ENCODE peak calls at places on chromosome 20, in six cellular contexts. T is stimulated activated CD8-positive, alpha-beta memory T cell treated with anti-CD3 and anti-CD28 coated beads, Interleukin-7, amount 100 ng/mL, for 48 hours; W is choroid plexus epithelial cell; M is H9; H is substantia nigra; E is sciatic nerve. N is an unnamed sample.

GRCh38 chr20:38216736-38217595 is 43.6 kb downstream of the KIAA1755 start:
- DNase-seq in W (no peak), T (no peak), E (no peak), H (no peak), M (no peak), N (no peak)

GRCh38 chr20:33897313-33897912 is 86.3 kb downstream of the CHMP4B start:
- DNase-seq in W (no peak), H (no peak), M (no peak), E (no peak), T (no peak), N (no peak)

GRCh38 chr20:20594171-20594530 is 118.3 kb downstream of the RALGAPA2 start:
- DNase-seq in H (no peak), T (no peak), M (no peak), W (peak; percentile 67), E (no peak), N (peak; percentile 57)

GRCh38 chr20:50471231-50471630 is 39.0 kb upstream of the PTPN1 start:
- DNase-seq in M (no peak), E (no peak), W (no peak), T (no peak), H (no peak), N (no peak)

GRCh38 chr20:5127204-5127858 is 523 bp downstream of the CDS2 start:
- DNase-seq in H (peak; percentile 53), M (peak; percentile 74), E (no peak), W (peak; percentile 51), T (peak; percentile 37), N (peak; percentile 36)

GRCh38 chr20:2602746-2603145 is 49.7 kb upstream of the NOP56 start:
- DNase-seq in M (no peak), E (no peak), W (no peak), T (no peak), H (no peak), N (no peak)

GRCh38 chr20:21693322-21693721 is 12.1 kb upstream of the PAX1 start:
- DNase-seq in T (no peak), E (no peak), W (no peak), M (peak; percentile 73), H (no peak), N (no peak)

GRCh38 chr20:13382786-13383185 is 161.7 kb downstream of the ISM1 start:
- DNase-seq in W (no peak), M (no peak), T (no peak), E (no peak), H (no peak), N (no peak)

GRCh38 chr20:37879003-37879599 is 23.8 kb upstream of the VSTM2L start:
- DNase-seq in T (no peak), E (no peak), W (no peak), M (no peak), H (no peak), N (no peak)

GRCh38 chr20:19976595-19977372 is 40.4 kb upstream of the NAA20 start:
- DNase-seq in M (no peak), W (peak; percentile 86), E (peak; percentile 75), H (peak; percentile 41), T (no peak), N (peak; percentile 79)